ENCODE peak calls at places on chromosome 13, in five cellular contexts. One of them, this sample, is unnamed.

GRCh38 chr13:41452462-41452861 is 4.9 kb upstream of the RGCC start:
- DNase-seq in astrocyte: no peak
- DNase-seq in fibroblast of the aortic adventitia: no peak
- DNase-seq in stimulated activated CD8-positive, alpha-beta memory T cell treated with anti-CD3 and anti-CD28 coated beads, Interleukin-12 subunit alpha, Interleukin-12 subunit beta, amount 100 ng/mL, for 4 hours: no peak
- DNase-seq in foreskin keratinocyte: no peak
- DNase-seq in this sample: no peak

GRCh38 chr13:110756268-110756667 is 42.8 kb downstream of the ING1 start:
- DNase-seq in astrocyte: peak; percentile 72
- DNase-seq in fibroblast of the aortic adventitia: peak; percentile 91
- DNase-seq in stimulated activated CD8-positive, alpha-beta memory T cell treated with anti-CD3 and anti-CD28 coated beads, Interleukin-12 subunit alpha, Interleukin-12 subunit beta, amount 100 ng/mL, for 4 hours: no peak
- DNase-seq in foreskin keratinocyte: no peak
- DNase-seq in this sample: peak; percentile 42

GRCh38 chr13:73898899-73899298 is 235.3 kb downstream of the KLF12 start:
- DNase-seq in astrocyte: no peak
- DNase-seq in fibroblast of the aortic adventitia: no peak
- DNase-seq in stimulated activated CD8-positive, alpha-beta memory T cell treated with anti-CD3 and anti-CD28 coated beads, Interleukin-12 subunit alpha, Interleukin-12 subunit beta, amount 100 ng/mL, for 4 hours: no peak
- DNase-seq in foreskin keratinocyte: no peak
- DNase-seq in this sample: no peak

GRCh38 chr13:27783111-27783510 is 9.2 kb upstream of the GSX1 start:
- DNase-seq in astrocyte: no peak
- DNase-seq in fibroblast of the aortic adventitia: peak; percentile 18
- DNase-seq in stimulated activated CD8-positive, alpha-beta memory T cell treated with anti-CD3 and anti-CD28 coated beads, Interleukin-12 subunit alpha, Interleukin-12 subunit beta, amount 100 ng/mL, for 4 hours: no peak
- DNase-seq in foreskin keratinocyte: peak; percentile 20
- DNase-seq in this sample: peak; percentile 3

GRCh38 chr13:75318138-75318833 is 163.7 kb downstream of the TBC1D4 start:
- DNase-seq in astrocyte: no peak
- DNase-seq in fibroblast of the aortic adventitia: no peak
- DNase-seq in stimulated activated CD8-positive, alpha-beta memory T cell treated with anti-CD3 and anti-CD28 coated beads, Interleukin-12 subunit alpha, Interleukin-12 subunit beta, amount 100 ng/mL, for 4 hours: no peak
- DNase-seq in foreskin keratinocyte: no peak
- DNase-seq in this sample: no peak

GRCh38 chr13:64850017-64850416 is 2380.1 kb downstream of the PCDH9 start:
- DNase-seq in astrocyte: no peak
- DNase-seq in fibroblast of the aortic adventitia: no peak
- DNase-seq in stimulated activated CD8-positive, alpha-beta memory T cell treated with anti-CD3 and anti-CD28 coated beads, Interleukin-12 subunit alpha, Interleukin-12 subunit beta, amount 100 ng/mL, for 4 hours: no peak
- DNase-seq in foreskin keratinocyte: no peak
- DNase-seq in this sample: no peak

GRCh38 chr13:21420706-21421105 is 38.4 kb downstream of the ZDHHC20 start:
- DNase-seq in astrocyte: peak; percentile 37
- DNase-seq in fibroblast of the aortic adventitia: peak; percentile 30
- DNase-seq in stimulated activated CD8-positive, alpha-beta memory T cell treated with anti-CD3 and anti-CD28 coated beads, Interleukin-12 subunit alpha, Interleukin-12 subunit beta, amount 100 ng/mL, for 4 hours: no peak
- DNase-seq in foreskin keratinocyte: peak; percentile 19
- DNase-seq in this sample: peak; percentile 12

GRCh38 chr13:72959643-72960042 is 99.2 kb upstream of the KLF5 start:
- DNase-seq in astrocyte: peak; percentile 36
- DNase-seq in fibroblast of the aortic adventitia: peak; percentile 59
- DNase-seq in stimulated activated CD8-positive, alpha-beta memory T cell treated with anti-CD3 and anti-CD28 coated beads, Interleukin-12 subunit alpha, Interleukin-12 subunit beta, amount 100 ng/mL, for 4 hours: no peak
- DNase-seq in foreskin keratinocyte: peak; percentile 61
- DNase-seq in this sample: no peak